ENCODE peak calls at places on chromosomes 3 and 15, in eight cellular contexts. Z is fibroblast of pulmonary artery; T is activated CD8-positive, alpha-beta memory T cell treated with anti-CD3 and anti-CD28 coated beads for 48 hours; B is ACHN; E is 8988T; P is stimulated activated CD4-positive, alpha-beta T cell treated with anti-CD3 and anti-CD28 coated beads, Interleukin-1b, Interleukin-23, amount 100 ng/mL, for 24 hours; C is NCI-H2081; S is posterior cingulate gyrus. U is an unnamed sample.

GRCh38 chr3:119778176-119778575 is 3.7 kb upstream of the NR1I2 start:
- DNase-seq in Z (no peak), T (no peak), B (no peak), E (no peak), P (no peak), C (no peak), S (no peak), U (no peak)

GRCh38 chr3:38567498-38567897 is 71.4 kb downstream of the EXOG start:
- DNase-seq in Z (no peak), T (no peak), B (no peak), E (no peak), P (no peak), C (no peak), S (no peak), U (no peak)

GRCh38 chr3:11391930-11392688 is 119.9 kb downstream of the ATG7 start:
- DNase-seq in Z (peak), T (no peak), B (peak), E (no peak), P (no peak), C (no peak), S (no peak), U (no peak)

GRCh38 chr3:184341925-184342324 is 4.5 kb downstream of the FAM131A start:
- DNase-seq in Z (no peak), T (no peak), B (no peak), E (no peak), P (no peak), C (no peak), S (no peak), U (no peak)

GRCh38 chr3:148697311-148698189 is at the start of gene AGTR1:
- DNase-seq in Z (peak), T (no peak), B (no peak), E (no peak), P (no peak), C (no peak), S (no peak), U (peak)

GRCh38 chr3:80384811-80385210 is 617.0 kb upstream of the ROBO1 start:
- DNase-seq in Z (no peak), T (no peak), B (no peak), E (no peak), P (no peak), C (no peak), S (no peak), U (no peak)

GRCh38 chr15:70023769-70024491 is 73.8 kb downstream of the TLE3 start:
- DNase-seq in Z (peak), T (no peak), B (no peak), E (no peak), P (no peak), C (peak), S (no peak), U (no peak)

GRCh38 chr3:123618076-123618703 is 33.3 kb upstream of the HACD2 start:
- DNase-seq in Z (no peak), T (no peak), B (no peak), E (no peak), P (no peak), C (no peak), S (no peak), U (no peak)

GRCh38 chr3:15497984-15498383 is 23.5 kb downstream of the COLQ start:
- DNase-seq in Z (no peak), T (no peak), B (no peak), E (no peak), P (no peak), C (no peak), S (no peak), U (no peak)

GRCh38 chr3:22732641-22733040 is 470.5 kb upstream of the UBE2E2 start:
- DNase-seq in Z (no peak), T (no peak), B (no peak), E (no peak), P (no peak), C (no peak), S (no peak), U (no peak)

GRCh38 chr3:134952372-134952771 is 157.3 kb downstream of the EPHB1 start:
- DNase-seq in Z (no peak), T (no peak), B (no peak), E (no peak), P (no peak), C (no peak), S (no peak), U (no peak)

GRCh38 chr3:151278223-151278622 is at the start of gene P2RY14:
- DNase-seq in Z (no peak), T (no peak), B (no peak), E (no peak), P (no peak), C (no peak), S (no peak), U (no peak)

GRCh38 chr3:193962986-193963683 is 172.8 kb upstream of the HES1 start:
- DNase-seq in Z (no peak), T (no peak), B (no peak), E (no peak), P (no peak), C (no peak), S (no peak), U (no peak)

GRCh38 chr3:5058463-5058862 is 63.6 kb upstream of the ARL8B start:
- DNase-seq in Z (peak), T (no peak), B (peak), E (no peak), P (no peak), C (no peak), S (no peak), U (no peak)

GRCh38 chr3:112736802-112737566 is 96.0 kb upstream of the CCDC80 start:
- DNase-seq in Z (no peak), T (no peak), B (no peak), E (no peak), P (no peak), C (no peak), S (no peak), U (no peak)

GRCh38 chr15:93051236-93052089 is 37.5 kb downstream of the RGMA start:
- DNase-seq in Z (no peak), T (no peak), B (no peak), E (no peak), P (no peak), C (no peak), S (no peak), U (no peak)

GRCh38 chr3:136546718-136547117 is 205.5 kb downstream of the STAG1 start:
- DNase-seq in Z (peak), T (no peak), B (peak), E (no peak), P (no peak), C (no peak), S (no peak), U (no peak)

GRCh38 chr3:19154693-19155250 is 6.5 kb downstream of the KCNH8 start:
- DNase-seq in Z (no peak), T (no peak), B (no peak), E (no peak), P (no peak), C (no peak), S (no peak), U (no peak)

GRCh38 chr3:171749128-171749527 is 61.2 kb downstream of the PLD1 start:
- DNase-seq in Z (no peak), T (no peak), B (no peak), E (no peak), P (no peak), C (no peak), S (no peak), U (no peak)

GRCh38 chr3:30730967-30731366 is 124.6 kb downstream of the TGFBR2 start:
- DNase-seq in Z (no peak), T (no peak), B (no peak), E (no peak), P (no peak), C (no peak), S (no peak), U (no peak)

GRCh38 chr3:29827756-29828155 is 546.9 kb downstream of the RBMS3 start:
- DNase-seq in Z (peak), T (no peak), B (no peak), E (no peak), P (no peak), C (no peak), S (no peak), U (no peak)

GRCh38 chr15:25061808-25062550 is 107.2 kb downstream of the SNRPN start:
- DNase-seq in Z (no peak), T (no peak), B (no peak), E (no peak), P (no peak), C (no peak), S (peak), U (no peak)

GRCh38 chr3:56269755-56270154 is 198.5 kb downstream of the ERC2 start:
- DNase-seq in Z (peak), T (no peak), B (no peak), E (no peak), P (no peak), C (no peak), S (no peak), U (no peak)

GRCh38 chr3:73563896-73564582 is 60.7 kb downstream of the PDZRN3 start:
- DNase-seq in Z (peak), T (no peak), B (no peak), E (no peak), P (no peak), C (no peak), S (no peak), U (no peak)

GRCh38 chr3:49654176-49654825 is 19.9 kb upstream of the APEH start:
- DNase-seq in Z (no peak), T (no peak), B (no peak), E (no peak), P (no peak), C (no peak), S (no peak), U (no peak)

GRCh38 chr3:110174908-110175307 is 837.6 kb upstream of the DPPA4 start:
- DNase-seq in Z (peak), T (no peak), B (no peak), E (no peak), P (no peak), C (no peak), S (no peak), U (no peak)

GRCh38 chr3:133890037-133890436 is 5.6 kb downstream of the RAB6B start:
- DNase-seq in Z (no peak), T (no peak), B (no peak), E (no peak), P (no peak), C (no peak), S (no peak), U (no peak)

GRCh38 chr3:11582123-11582968 is 61.4 kb downstream of the VGLL4 start:
- DNase-seq in Z (peak), T (no peak), B (peak), E (no peak), P (no peak), C (peak), S (peak), U (no peak)

GRCh38 chr15:33111051-33111451 is 83.5 kb downstream of the FMN1 start:
- DNase-seq in Z (peak), T (no peak), B (no peak), E (no peak), P (no peak), C (no peak), S (no peak), U (no peak)

GRCh38 chr15:96500491-96500890 is 170.0 kb downstream of the NR2F2 start:
- DNase-seq in Z (no peak), T (no peak), B (no peak), E (no peak), P (no peak), C (no peak), S (no peak), U (no peak)

GRCh38 chr3:178320481-178321352 is 215.5 kb upstream of the KCNMB2 start:
- DNase-seq in Z (peak), T (no peak), B (peak), E (no peak), P (no peak), C (peak), S (no peak), U (no peak)

GRCh38 chr3:194808709-194809108 is 123.0 kb downstream of the FAM43A start:
- DNase-seq in Z (peak), T (no peak), B (no peak), E (no peak), P (no peak), C (no peak), S (no peak), U (no peak)

GRCh38 chr3:179196098-179196497 is 47.9 kb downstream of the PIK3CA start:
- DNase-seq in Z (peak), T (no peak), B (peak), E (no peak), P (no peak), C (peak), S (no peak), U (no peak)

GRCh38 chr3:181267312-181267711 is 277.8 kb upstream of the DNAJC19 start:
- DNase-seq in Z (no peak), T (no peak), B (no peak), E (no peak), P (no peak), C (no peak), S (no peak), U (no peak)

GRCh38 chr3:129526121-129526900 is 2.1 kb upstream of the RHO start:
- DNase-seq in Z (no peak), T (no peak), B (no peak), E (no peak), P (no peak), C (no peak), S (no peak), U (no peak)

GRCh38 chr3:111073186-111073585 is 1.6 kb downstream of the NECTIN3 start:
- DNase-seq in Z (peak), T (no peak), B (peak), E (no peak), P (no peak), C (no peak), S (no peak), U (no peak)

GRCh38 chr3:146035366-146035765 is 125.6 kb downstream of the PLOD2 start:
- DNase-seq in Z (peak), T (no peak), B (no peak), E (no peak), P (no peak), C (no peak), S (no peak), U (no peak)

U was measured in mesothelial cell of epicardium.